ENCODE peak calls at places on chromosomes 3 and 15, in six cellular contexts. S is cardiac fibroblast, H is H9, R is AG04450, P is A673, F is fibroblast of pulmonary artery. O is an unnamed sample.

GRCh38 chr3:120013481-120013880 is 80.8 kb downstream of the GSK3B start:
- DNase-seq in S (peak), H (no peak), R (no peak), P (no peak), F (no peak), O (no peak)

GRCh38 chr3:78258798-78259197 is 1218.9 kb downstream of the ROBO2 start:
- DNase-seq in S (peak), H (no peak), R (peak), P (no peak), F (peak), O (no peak)

GRCh38 chr3:102141096-102141912 is 292.0 kb downstream of the NFKBIZ start:
- DNase-seq in S (peak), H (no peak), R (no peak), P (no peak), F (peak), O (no peak)

GRCh38 chr3:118932822-118933558 is 101.7 kb downstream of the IGSF11 start:
- DNase-seq in S (no peak), H (no peak), R (no peak), P (no peak), F (no peak), O (no peak)

GRCh38 chr15:101389362-101389761 is 94.3 kb upstream of the SNRPA1 start:
- DNase-seq in S (no peak), H (no peak), R (no peak), P (no peak), F (no peak), O (no peak)

GRCh38 chr3:36714343-36714742 is 50.0 kb downstream of the DCLK3 start:
- DNase-seq in S (peak), H (no peak), R (no peak), P (peak), F (peak), O (no peak)

GRCh38 chr3:72341943-72342342 is 506.3 kb downstream of the SHQ1 start:
- DNase-seq in S (peak), H (no peak), R (no peak), P (no peak), F (no peak), O (no peak)

GRCh38 chr15:91049378-91050127 is 27.2 kb upstream of the VPS33B start:
- DNase-seq in S (peak), H (peak), R (peak), P (peak), F (peak), O (peak)

GRCh38 chr3:27105904-27106303 is 263.3 kb downstream of the NEK10 start:
- DNase-seq in S (no peak), H (peak), R (no peak), P (no peak), F (no peak), O (no peak)

GRCh38 chr3:139448104-139448503 is 28.2 kb downstream of the RBP2 start:
- DNase-seq in S (no peak), H (no peak), R (no peak), P (no peak), F (no peak), O (no peak)

GRCh38 chr3:183306798-183307671 is 54.0 kb downstream of the B3GNT5 start:
- DNase-seq in S (peak), H (no peak), R (no peak), P (peak), F (peak), O (peak)

GRCh38 chr3:148998715-148999413 is 7.5 kb downstream of the GYG1 start:
- DNase-seq in S (no peak), H (no peak), R (no peak), P (no peak), F (no peak), O (no peak)

GRCh38 chr3:130839815-130840214 is 54.1 kb upstream of the ATP2C1 start:
- DNase-seq in S (no peak), H (peak), R (no peak), P (peak), F (no peak), O (peak)

DNA sequence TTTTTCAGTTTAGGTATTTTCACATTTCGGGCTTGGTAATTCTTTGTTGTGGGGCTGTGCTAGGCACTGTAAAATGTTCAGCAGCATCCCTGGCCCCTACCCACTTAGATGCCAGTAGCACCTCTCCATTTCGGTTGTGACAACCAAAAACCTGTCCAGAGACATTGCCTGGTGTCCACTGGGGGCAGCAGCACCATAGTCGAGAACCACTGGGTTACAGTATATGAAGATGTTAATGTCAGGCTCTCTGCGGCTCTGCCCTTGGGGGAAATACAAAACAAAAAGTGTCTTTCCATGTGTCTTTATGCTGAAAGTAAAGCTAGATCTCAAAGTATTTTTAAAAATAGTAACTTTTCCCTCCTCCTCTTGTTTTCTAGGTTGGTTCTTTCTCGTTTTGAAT is 177.2 kb downstream of the ITPR1 start:
- DNase-seq in S (no peak), H (peak), R (no peak), P (peak), F (peak), O (no peak)
- TF ChIP-seq CTCF in S (peak), H (peak), R (peak), P (peak), F (peak), O (no peak)

GRCh38 chr3:190340071-190340470 is 17.8 kb upstream of the CLDN1 start:
- DNase-seq in S (no peak), H (no peak), R (no peak), P (no peak), F (no peak), O (no peak)
- TF ChIP-seq CTCF in S (no peak), H (no peak), R (no peak), P (no peak), F (no peak), O (no peak)

GRCh38 chr3:69426905-69427304 is 41.0 kb upstream of the FRMD4B start:
- DNase-seq in S (no peak), H (no peak), R (no peak), P (no peak), F (peak), O (no peak)
- TF ChIP-seq CTCF in S (no peak), H (peak), R (peak), P (no peak), F (peak), O (no peak)

GRCh38 chr3:14113964-14114667 is 10.6 kb downstream of the CHCHD4 start:
- DNase-seq in S (no peak), H (no peak), R (no peak), P (no peak), F (no peak), O (no peak)
- TF ChIP-seq CTCF in S (no peak), H (peak), R (peak), P (peak), F (peak), O (no peak)

DNA sequence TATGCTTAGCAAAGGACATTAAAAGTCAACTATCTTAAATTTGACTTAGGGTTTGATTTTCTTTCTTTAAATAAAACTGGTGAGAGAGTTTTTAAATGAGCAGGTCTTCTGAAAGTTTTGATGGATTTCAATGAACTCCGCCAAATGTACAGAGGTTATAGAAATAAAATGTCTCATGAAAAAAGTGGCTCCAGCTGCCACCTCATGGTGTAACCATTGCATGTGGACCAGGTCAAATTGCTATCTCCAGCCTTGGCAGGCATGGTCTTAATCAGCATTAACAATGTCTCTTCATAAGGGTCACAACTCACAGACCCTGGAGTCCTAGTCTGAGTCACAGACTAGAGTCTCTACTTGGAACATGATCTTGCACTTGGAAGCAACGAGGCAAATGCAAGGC is 182.3 kb downstream of the ADAMTS17 start:
- DNase-seq in S (peak), H (no peak), R (no peak), P (no peak), F (no peak), O (no peak)
- TF ChIP-seq CTCF in S (no peak), H (no peak), R (no peak), P (no peak), F (no peak), O (no peak)

O was measured in GM13976.